ENCODE peak calls at places on chromosomes 2 and 18, in five cellular contexts. V is mammary epithelial cell, U is K562, T is colonic mucosa, H is heart left ventricle. E is an unnamed sample. For H3K4me1, the result is how much of the 10 kb centered on the place peaks cover.

GRCh38 chr2:236166157-236166780 is 1.9 kb downstream of the GBX2 start:
- DNase-seq in V (no peak), U (no peak), T (no peak), H (no peak), E (no peak)

GRCh38 chr2:147345246-147345645 is 499.6 kb upstream of the ACVR2A start:
- DNase-seq in V (peak), U (no peak), T (peak), H (no peak), E (no peak)

GRCh38 chr2:197286805-197287595 is 23.6 kb downstream of the ANKRD44 start:
- DNase-seq in V (peak), U (no peak), T (peak), H (no peak), E (peak)

GRCh38 chr2:47690132-47690531 is 92.8 kb upstream of the MSH6 start:
- DNase-seq in V (no peak), U (no peak), T (no peak), H (no peak), E (no peak)

GRCh38 chr2:206361407-206362045 is 81.8 kb upstream of the ADAM23 start:
- DNase-seq in V (peak), U (no peak), T (no peak), H (no peak), E (no peak)

GRCh38 chr2:67997528-67998267 is 65.1 kb downstream of the C1D start:
- DNase-seq in V (peak), U (no peak), T (no peak), H (no peak), E (no peak)

GRCh38 chr18:12271376-12272235 is 17.4 kb downstream of the CIDEA start:
- DNase-seq in V (peak), U (peak), T (peak), H (peak), E (peak)

GRCh38 chr2:151730242-151730975 is 3.9 kb downstream of the NEB start:
- DNase-seq in V (peak), U (no peak), T (no peak), H (no peak), E (no peak)

GRCh38 chr2:202965810-202966454 is 48.7 kb upstream of the NBEAL1 start:
- DNase-seq in V (peak), U (peak), T (no peak), H (no peak), E (no peak)

GRCh38 chr2:216315817-216316603 is 56.3 kb downstream of the MARCHF4 start:
- DNase-seq in V (peak), U (no peak), T (no peak), H (no peak), E (no peak)

GRCh38 chr2:197255550-197255949 is 55.0 kb downstream of the ANKRD44 start:
- DNase-seq in V (no peak), U (no peak), T (peak), H (peak), E (peak)

GRCh38 chr2:236158969-236159777 is 9.0 kb downstream of the GBX2 start:
- DNase-seq in V (no peak), U (no peak), T (no peak), H (no peak), E (no peak)

GRCh38 chr2:100983684-100984310 is 18.3 kb upstream of the RPL31 start:
- DNase-seq in V (no peak), U (no peak), T (no peak), H (no peak), E (no peak)

GRCh38 chr18:58562999-58563667 is 65.8 kb downstream of the ALPK2 start:
- DNase-seq in V (no peak), U (no peak), T (no peak), H (no peak), E (no peak)
- H3K4me1 ChIP-seq in V (under half), U (under half), T (under half), H (under half), E (under half)

DNA sequence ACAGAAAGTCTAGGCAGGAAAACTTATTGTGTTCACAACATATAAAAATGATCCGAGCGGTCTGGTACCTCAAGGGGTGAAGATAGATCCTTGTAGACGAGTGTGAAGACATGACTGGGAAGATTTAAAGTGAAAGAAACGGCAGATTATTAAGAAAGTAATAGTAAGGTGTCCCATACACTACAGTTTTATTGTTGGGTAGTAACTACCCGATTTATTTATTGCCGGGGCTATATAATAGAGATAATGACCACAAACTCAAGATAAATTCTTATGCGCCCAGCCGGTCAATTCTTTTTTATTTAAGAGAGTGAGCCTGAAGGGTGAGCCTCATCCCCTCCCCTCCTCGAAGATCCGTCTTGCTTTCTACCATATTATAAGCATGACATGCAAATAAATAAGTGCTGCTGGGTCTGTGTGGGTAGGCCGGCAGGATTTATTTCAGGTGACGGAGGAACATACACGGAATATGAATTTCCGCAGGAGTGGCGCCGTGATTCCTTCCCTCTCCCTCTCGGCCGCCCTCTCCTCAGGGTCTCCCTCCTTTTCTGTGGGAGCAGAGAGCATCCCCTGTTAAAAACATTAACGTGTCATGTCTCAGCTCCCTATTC is 147.5 kb downstream of the MEIS1 start:
- DNase-seq in V (no peak), U (no peak), T (no peak), H (no peak), E (no peak)
- H3K27ac ChIP-seq in V (no peak), U (no peak), T (peak), H (no peak), E (no peak)

DNA sequence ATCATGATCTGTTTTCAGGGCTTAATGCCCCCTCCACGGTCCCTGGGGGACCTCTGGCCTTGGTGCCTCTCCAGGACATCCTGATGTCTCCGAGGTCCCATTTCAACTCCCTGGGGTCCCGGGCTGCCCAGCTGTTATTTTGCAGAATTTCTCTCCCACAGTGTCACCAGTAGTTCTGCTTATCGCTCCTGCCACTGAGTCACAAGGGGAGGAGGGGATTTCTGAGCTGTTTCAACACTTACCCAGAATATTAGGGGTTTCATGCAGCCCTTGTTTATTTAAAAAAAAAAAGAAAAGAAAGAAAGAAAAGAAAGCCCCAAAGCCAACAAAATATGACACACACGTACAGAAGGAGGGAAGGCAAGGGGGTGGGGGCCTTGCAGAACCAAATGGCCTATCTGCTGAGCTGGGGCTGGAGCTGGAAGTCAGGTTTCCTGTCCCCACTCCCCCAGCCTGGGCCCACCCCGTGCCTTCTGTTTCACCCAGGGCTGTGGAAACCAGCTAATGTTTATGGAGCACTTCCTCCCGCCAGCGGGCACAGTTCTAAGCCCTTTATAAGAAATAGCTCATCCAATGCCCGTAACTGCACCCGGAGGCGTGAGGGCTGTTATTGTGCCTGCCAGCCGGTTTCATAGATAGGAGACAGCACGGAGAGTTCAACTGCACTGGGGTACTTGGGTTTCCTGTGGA is 8.4 kb upstream of the ARID5A start:
- DNase-seq in V (no peak), U (no peak), T (no peak), H (no peak), E (peak)
- H3K4me3 ChIP-seq in V (no peak), U (no peak), T (peak), H (peak), E (peak)

DNA sequence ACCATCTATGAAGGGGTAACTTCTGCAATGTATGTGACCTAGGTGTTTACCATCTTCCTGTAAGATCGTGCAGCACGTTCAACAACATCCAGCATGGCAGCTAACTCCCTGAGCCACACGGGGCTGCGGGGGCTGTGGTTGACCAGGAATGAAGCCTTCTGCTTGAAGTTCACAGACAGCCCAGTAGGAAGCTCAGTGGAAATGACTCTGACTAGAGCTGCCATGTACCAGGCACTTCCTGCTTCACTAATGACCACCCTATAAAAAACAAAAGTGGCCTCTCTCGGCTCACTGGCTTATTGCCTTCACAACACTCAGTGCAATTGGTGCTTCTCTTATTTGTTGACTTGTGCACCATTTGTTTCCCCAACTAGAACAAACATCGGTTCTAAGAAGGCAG is 99.7 kb upstream of the SMAD7 start:
- DNase-seq in V (no peak), U (no peak), T (no peak), H (no peak), E (no peak)
- H3K4me1 ChIP-seq in V (under half), U (under half), T (under half), H (under half), E (under half)

DNA sequence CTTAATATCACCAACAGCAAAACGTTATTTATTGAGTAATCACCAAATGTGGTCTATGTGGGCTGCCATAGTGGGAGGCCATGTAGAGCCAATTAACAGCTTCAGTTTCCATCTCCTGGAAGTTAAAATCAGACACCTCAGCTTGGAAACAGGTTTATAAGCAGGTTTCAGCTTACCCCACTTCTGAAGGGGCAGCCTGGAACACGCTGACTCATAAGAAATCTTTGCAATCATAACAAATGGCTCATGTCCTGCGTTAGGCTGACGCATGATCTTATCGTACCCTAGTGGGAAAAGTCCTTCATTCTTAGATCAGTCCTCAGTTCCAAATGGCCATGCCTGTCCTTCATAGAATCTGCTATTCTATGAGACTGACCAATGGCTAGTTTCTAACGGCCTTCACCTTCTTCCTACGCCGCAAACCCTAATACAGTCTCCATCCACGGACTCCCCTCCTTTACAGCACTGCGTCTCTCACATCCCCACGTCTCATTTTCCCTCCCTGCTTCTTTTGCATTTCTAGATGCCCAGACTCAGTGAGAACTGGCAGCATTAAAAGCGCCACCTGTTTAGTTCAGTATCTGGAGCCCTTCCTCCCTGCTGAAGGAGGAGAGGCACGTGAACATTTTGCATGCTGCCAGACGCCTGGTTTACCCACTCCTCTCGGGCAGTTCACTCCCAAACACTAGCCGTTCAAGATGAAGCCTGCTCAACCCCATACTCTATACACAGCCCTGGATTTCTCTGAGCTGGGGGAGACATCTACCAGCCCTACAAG is 24.2 kb upstream of the BZW1 start:
- DNase-seq in V (peak), U (no peak), T (no peak), H (no peak), E (no peak)
- H3K27ac ChIP-seq in V (peak), U (no peak), T (no peak), H (peak), E (peak)

GRCh38 chr18:36378194-36378593 is 80.7 kb downstream of the FHOD3 start:
- DNase-seq in V (no peak), U (no peak), T (no peak), H (no peak), E (no peak)
- H3K4me3 ChIP-seq in V (no peak), U (no peak), T (no peak), H (no peak), E (no peak)

DNA sequence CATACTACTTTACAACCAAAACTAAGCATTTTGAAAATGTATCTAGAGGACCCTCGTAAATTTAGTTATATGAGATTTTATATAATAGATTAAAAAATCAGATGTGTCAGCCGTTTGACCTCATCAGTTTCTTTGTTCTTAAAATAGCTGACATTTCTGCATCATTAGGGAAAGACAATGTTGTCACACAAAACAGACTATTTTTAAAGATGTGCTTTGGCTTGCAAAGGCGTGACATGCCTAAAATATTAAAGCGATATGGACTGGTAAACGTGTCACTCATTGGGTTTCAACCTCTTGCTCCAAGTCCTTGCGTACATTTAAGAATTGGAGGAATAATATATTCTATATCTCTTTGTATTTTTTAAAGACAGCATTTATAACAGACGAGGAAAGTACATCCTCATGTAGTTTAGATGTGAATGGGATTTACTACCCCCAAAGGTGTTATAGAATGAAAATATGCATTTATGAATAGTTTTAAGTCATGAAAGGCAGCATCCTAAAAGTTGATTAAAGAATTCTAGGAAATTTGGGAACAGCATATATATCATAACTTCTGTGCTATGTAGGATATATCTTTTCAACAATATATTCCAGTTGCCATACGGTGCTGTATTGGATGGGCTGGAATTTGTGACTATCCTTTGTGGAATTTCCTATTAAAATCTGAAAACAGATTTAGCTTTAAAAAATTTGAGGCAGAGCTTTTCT is 3.8 kb downstream of the MYL12A start:
- DNase-seq in V (no peak), U (no peak), T (no peak), H (no peak), E (no peak)
- H3K4me1 ChIP-seq in V (under half), U (under half), T (under half), H (under half), E (under half)

DNA sequence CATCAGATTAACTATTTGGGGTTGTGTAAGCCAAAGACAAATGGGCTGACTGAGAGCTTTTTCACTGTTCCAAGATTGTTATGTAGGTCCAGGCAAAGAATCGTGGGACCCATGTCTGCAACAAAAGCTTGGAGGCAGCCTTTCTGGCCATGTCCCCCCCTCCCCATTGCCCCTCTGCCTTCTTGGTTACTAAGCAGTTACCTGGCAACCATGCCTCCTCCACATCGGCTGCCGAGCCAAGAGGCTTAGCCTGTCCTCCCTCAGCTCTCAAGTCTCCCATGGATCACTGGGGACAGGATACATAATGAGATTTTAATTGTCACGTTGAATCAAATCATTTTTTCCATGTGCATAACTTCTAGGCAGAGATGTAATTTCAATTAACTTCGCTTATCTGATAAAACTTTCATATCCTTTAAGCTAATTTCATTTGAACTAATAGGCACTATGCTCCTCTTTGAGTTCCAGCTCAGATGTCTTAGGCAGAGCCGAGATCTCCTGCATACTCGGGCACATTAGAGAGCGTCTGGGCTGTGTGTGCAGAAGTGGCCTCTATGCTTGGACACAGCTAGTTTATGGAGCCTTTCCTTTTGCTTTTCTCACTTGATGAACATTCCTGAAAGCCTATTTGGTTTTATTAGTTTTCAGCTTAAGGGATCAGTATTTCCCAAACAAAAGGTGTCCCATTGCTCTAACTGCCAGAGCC is 80.8 kb downstream of the LYPD1 start:
- DNase-seq in V (no peak), U (no peak), T (no peak), H (no peak), E (no peak)
- H3K27ac ChIP-seq in V (no peak), U (no peak), T (no peak), H (no peak), E (no peak)

GRCh38 chr2:23803275-23803964 is 123.5 kb downstream of the ATAD2B start:
- DNase-seq in V (peak), U (no peak), T (no peak), H (no peak), E (no peak)
- H3K4me3 ChIP-seq in V (peak), U (no peak), T (no peak), H (no peak), E (no peak)

GRCh38 chr2:237412646-237413292 is 1.2 kb downstream of the COL6A3 start:
- DNase-seq in V (no peak), U (no peak), T (no peak), H (no peak), E (no peak)
- H3K4me1 ChIP-seq in V (under half), U (under half), T (under half), H (under half), E (under half)